ENCODE peak calls at places on chromosomes 4 and X, in five cellular contexts. Z is lower lobe of right lung, N is GM06990, P is upper lobe of left lung, H is cardiac muscle cell. K is an unnamed sample.
A peak's percentile ranks its signal among the peaks of the same experiment; 100 is the strongest.

GRCh38 chrX:6386837-6387236 is 148.1 kb downstream of the VCX3A start:
- DNase-seq in Z (no peak), N (no peak), P (no peak), H (peak; percentile 38), K (no peak)

GRCh38 chr4:38223306-38223705 is 263.1 kb downstream of the PTTG2 start:
- DNase-seq in Z (no peak), N (no peak), P (no peak), H (no peak), K (no peak)

GRCh38 chrX:24294619-24295018 is 19.2 kb downstream of the SUPT20HL2 start:
- DNase-seq in Z (no peak), N (no peak), P (no peak), H (peak; percentile 61), K (no peak)

GRCh38 chrX:1554469-1555210 is 17.7 kb upstream of the P2RY8 start:
- DNase-seq in Z (no peak), N (no peak), P (no peak), H (no peak), K (no peak)

GRCh38 chrX:69189972-69190371 is 24.7 kb upstream of the PJA1 start:
- DNase-seq in Z (no peak), N (no peak), P (peak; percentile 69), H (no peak), K (no peak)

GRCh38 chr4:13906727-13907126 is 279.2 kb upstream of the BOD1L1 start:
- DNase-seq in Z (no peak), N (no peak), P (no peak), H (no peak), K (no peak)

GRCh38 chrX:120791013-120791643 is 84.5 kb downstream of the CT47B1 start:
- DNase-seq in Z (no peak), N (no peak), P (no peak), H (no peak), K (peak; percentile 46)

GRCh38 chr4:82721819-82722423 is 76.7 kb downstream of the SCD5 start:
- DNase-seq in Z (no peak), N (peak; percentile 12), P (no peak), H (peak; percentile 29), K (no peak)

GRCh38 chr4:156774422-156774821 is 197.2 kb downstream of the PDGFC start:
- DNase-seq in Z (no peak), N (no peak), P (no peak), H (no peak), K (peak; percentile 86)

GRCh38 chrX:154409222-154409871 is at the start of gene DNASE1L1:
- DNase-seq in Z (peak; percentile 91), N (peak; percentile 76), P (peak; percentile 93), H (peak; percentile 74), K (peak; percentile 32)

GRCh38 chr4:181939199-181939945 is 303.8 kb upstream of the TENM3 start:
- DNase-seq in Z (no peak), N (no peak), P (peak; percentile 17), H (no peak), K (no peak)

GRCh38 chr4:137226221-137226620 is 306.1 kb downstream of the PCDH18 start:
- DNase-seq in Z (no peak), N (no peak), P (no peak), H (no peak), K (no peak)

GRCh38 chrX:150465856-150466775 is 102.3 kb upstream of the MTM1 start:
- DNase-seq in Z (no peak), N (no peak), P (no peak), H (no peak), K (no peak)

GRCh38 chrX:57772637-57773036 is 92.6 kb upstream of the NLRP2B start:
- DNase-seq in Z (no peak), N (no peak), P (no peak), H (no peak), K (no peak)

GRCh38 chr4:169314906-169315305 is 44.1 kb upstream of the SH3RF1 start:
- DNase-seq in Z (peak; percentile 61), N (no peak), P (no peak), H (peak; percentile 58), K (no peak)

GRCh38 chr4:85867281-85867680 is 392.3 kb downstream of the ARHGAP24 start:
- DNase-seq in Z (no peak), N (no peak), P (no peak), H (no peak), K (no peak)

GRCh38 chr4:87251104-87251503 is 30.7 kb upstream of the KLHL8 start:
- DNase-seq in Z (no peak), N (no peak), P (no peak), H (no peak), K (no peak)

GRCh38 chr4:156931267-156931666 is 40.3 kb downstream of the PDGFC start:
- DNase-seq in Z (no peak), N (no peak), P (no peak), H (no peak), K (peak; percentile 57)

GRCh38 chr4:114191496-114191895 is 212.0 kb upstream of the ARSJ start:
- DNase-seq in Z (no peak), N (no peak), P (no peak), H (no peak), K (no peak)

GRCh38 chrX:132015875-132016274 is 7.2 kb upstream of the STK26 start:
- DNase-seq in Z (no peak), N (no peak), P (no peak), H (no peak), K (no peak)

GRCh38 chr4:99657801-99658200 is at the start of gene C4orf54:
- DNase-seq in Z (no peak), N (no peak), P (no peak), H (no peak), K (no peak)

GRCh38 chrX:31170792-31171191 is 99.0 kb upstream of the FTHL17 start:
- DNase-seq in Z (no peak), N (no peak), P (no peak), H (no peak), K (no peak)

GRCh38 chr4:122309988-122310626 is 68.7 kb upstream of the ADAD1 start:
- DNase-seq in Z (no peak), N (no peak), P (no peak), H (no peak), K (no peak)

GRCh38 chr4:8913121-8913857 is 41.6 kb upstream of the HMX1 start:
- DNase-seq in Z (peak; percentile 41), N (no peak), P (no peak), H (no peak), K (no peak)

GRCh38 chr4:123248260-123248659 is 148.3 kb upstream of the SPRY1 start:
- DNase-seq in Z (no peak), N (no peak), P (no peak), H (no peak), K (peak; percentile 42)

GRCh38 chr4:188130355-188130754 is 8.9 kb upstream of the TRIML1 start:
- DNase-seq in Z (no peak), N (no peak), P (no peak), H (no peak), K (no peak)

GRCh38 chr4:185567828-185568442 is 32.6 kb upstream of the PDLIM3 start:
- DNase-seq in Z (no peak), N (no peak), P (peak; percentile 27), H (no peak), K (no peak)

GRCh38 chr4:98994474-98995182 is 893 bp upstream of the METAP1 start:
- DNase-seq in Z (no peak), N (no peak), P (no peak), H (peak; percentile 28), K (no peak)

DNA sequence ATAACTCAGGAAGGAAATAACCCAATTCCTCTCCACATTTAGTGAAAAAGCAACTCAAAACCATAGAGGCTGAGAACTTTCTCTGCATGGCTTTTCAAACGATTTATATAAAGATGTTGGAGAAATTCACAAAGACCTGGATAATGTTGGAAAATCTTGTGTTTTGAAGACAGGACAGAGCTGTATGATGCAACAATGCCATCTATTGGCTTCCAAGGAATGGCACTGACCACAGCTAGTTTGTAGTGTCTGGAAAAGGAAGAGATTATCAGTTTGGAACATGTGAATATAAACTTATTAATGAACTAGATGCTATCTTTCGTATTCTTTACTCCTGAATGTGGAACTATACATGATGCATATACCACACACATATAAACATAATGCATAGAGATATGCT is 503.6 kb downstream of the IL1RAPL1 start:
- DNase-seq in Z (no peak), N (no peak), P (no peak), H (peak; percentile 41), K (no peak)
- TF ChIP-seq CTCF in Z (no peak), N (peak; percentile 37), P (no peak), H (peak; percentile 34), K (no peak)

GRCh38 chrX:47217121-47217851 is 1.2 kb upstream of the CDK16 start:
- DNase-seq in Z (peak; percentile 50), N (no peak), P (peak; percentile 81), H (no peak), K (no peak)
- H3K4me3 ChIP-seq in Z (peak overlapping the region; percentile 40), N (no peak overlapping the region), P (peak overlapping the region; percentile 76), H (peak overlapping the region; percentile 15), K (no peak overlapping the region)

GRCh38 chr4:111802191-111802590 is 343.1 kb upstream of the FAM241A start:
- DNase-seq in Z (no peak), N (no peak), P (no peak), H (no peak), K (no peak)

GRCh38 chr4:111811661-111812060 is 333.6 kb upstream of the FAM241A start:
- DNase-seq in Z (no peak), N (no peak), P (no peak), H (no peak), K (no peak)

GRCh38 chr4:111807556-111807955 is 337.7 kb upstream of the FAM241A start:
- DNase-seq in Z (no peak), N (no peak), P (no peak), H (peak; percentile 54), K (no peak)

GRCh38 chr4:111808174-111808573 is 337.1 kb upstream of the FAM241A start:
- DNase-seq in Z (no peak), N (no peak), P (no peak), H (no peak), K (no peak)

GRCh38 chr4:111806331-111806730 is 338.9 kb upstream of the FAM241A start:
- DNase-seq in Z (no peak), N (no peak), P (no peak), H (peak; percentile 51), K (no peak)
- TF ChIP-seq CTCF in Z (no peak), N (peak; percentile 25), P (no peak), H (no peak), K (no peak)

GRCh38 chr4:3303840-3304715 is 11.3 kb downstream of the RGS12 start:
- DNase-seq in Z (no peak), N (no peak), P (no peak), H (no peak), K (no peak)
- H3K4me3 ChIP-seq in Z (no peak overlapping the region), N (no peak overlapping the region), P (no peak overlapping the region), H (no peak overlapping the region), K (no peak overlapping the region)

GRCh38 chrX:26649534-26649933 is 433.6 kb downstream of the MAGEB5 start:
- DNase-seq in Z (no peak), N (no peak), P (no peak), H (peak; percentile 28), K (no peak)
- TF ChIP-seq CTCF in Z (no peak), N (peak; percentile 65), P (no peak), H (peak; percentile 24), K (peak; percentile 26)

GRCh38 chrX:3206314-3206713 is 140.1 kb downstream of the MXRA5 start:
- DNase-seq in Z (no peak), N (no peak), P (no peak), H (no peak), K (no peak)
- H3K4me3 ChIP-seq in Z (no peak overlapping the region), N (no peak overlapping the region), P (no peak overlapping the region), H (no peak overlapping the region), K (no peak overlapping the region)

DNA sequence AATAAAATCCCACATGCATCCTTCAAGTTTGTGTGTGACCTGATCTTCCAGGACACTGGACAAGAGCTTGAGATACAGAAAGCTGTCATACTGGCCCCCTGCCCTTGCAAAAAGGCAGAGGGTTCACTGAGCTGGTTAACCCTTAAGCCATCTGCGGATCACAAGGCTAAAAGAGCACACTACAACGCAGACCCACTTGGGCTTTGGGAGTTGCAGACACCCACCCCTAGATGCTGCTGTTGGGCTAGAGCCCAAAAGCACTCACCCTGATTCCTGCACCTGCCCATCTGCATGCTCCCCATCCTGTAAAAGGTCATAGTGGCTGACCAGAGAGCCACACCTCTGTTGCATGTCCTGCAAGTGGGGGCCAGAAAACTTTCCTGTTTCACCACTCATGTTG is 51.1 kb downstream of the TXK start:
- DNase-seq in Z (no peak), N (no peak), P (no peak), H (no peak), K (no peak)
- TF ChIP-seq CTCF in Z (no peak), N (peak; percentile 16), P (no peak), H (no peak), K (no peak)

K was measured in AG09309.